ENCODE peak calls at places on chromosomes 5 and 9, in four cellular contexts. One of them, this sample, is unnamed. For H3K36me3, the result is how much of the 10 kb centered on the place peaks cover.

GRCh38 chr5:147072591-147072990 is 162.2 kb upstream of the STK32A start:
- DNase-seq in breast epithelium: no peak
- DNase-seq in transverse colon: no peak
- DNase-seq in gastrocnemius medialis: no peak
- DNase-seq in this sample: no peak

GRCh38 chr5:145792840-145793239 is 42.3 kb downstream of the PRELID2 start:
- DNase-seq in gastrocnemius medialis: no peak
- DNase-seq in transverse colon: no peak
- DNase-seq in breast epithelium: no peak
- DNase-seq in this sample: no peak

GRCh38 chr5:1322036-1322903 is 22.6 kb downstream of the CLPTM1L start:
- DNase-seq in gastrocnemius medialis: no peak
- DNase-seq in transverse colon: no peak
- DNase-seq in breast epithelium: peak
- DNase-seq in this sample: no peak

GRCh38 chr5:154513669-154514084 is 35.6 kb upstream of the HAND1 start:
- DNase-seq in transverse colon: no peak
- DNase-seq in gastrocnemius medialis: no peak
- DNase-seq in breast epithelium: no peak
- DNase-seq in this sample: no peak

GRCh38 chr5:72210913-72211670 is 103.8 kb downstream of the MAP1B start:
- DNase-seq in transverse colon: peak
- DNase-seq in breast epithelium: peak
- DNase-seq in gastrocnemius medialis: no peak
- DNase-seq in this sample: no peak

GRCh38 chr9:94610181-94610591 is 16.6 kb upstream of the FBP2 start:
- DNase-seq in breast epithelium: no peak
- DNase-seq in gastrocnemius medialis: no peak
- DNase-seq in transverse colon: no peak
- DNase-seq in this sample: no peak

GRCh38 chr5:57698785-57699184 is 216.2 kb upstream of the ACTBL2 start:
- DNase-seq in gastrocnemius medialis: no peak
- DNase-seq in breast epithelium: no peak
- DNase-seq in transverse colon: no peak
- DNase-seq in this sample: peak

GRCh38 chr5:127008300-127008975 is 21.9 kb downstream of the MARCHF3 start:
- DNase-seq in gastrocnemius medialis: peak
- DNase-seq in breast epithelium: no peak
- DNase-seq in transverse colon: no peak
- DNase-seq in this sample: no peak

GRCh38 chr9:19999491-20000057 is 210.7 kb upstream of the SLC24A2 start:
- DNase-seq in breast epithelium: no peak
- DNase-seq in gastrocnemius medialis: no peak
- DNase-seq in transverse colon: no peak
- DNase-seq in this sample: no peak

GRCh38 chr5:175590471-175590881 is 67.4 kb upstream of the HRH2 start:
- DNase-seq in breast epithelium: no peak
- DNase-seq in gastrocnemius medialis: no peak
- DNase-seq in transverse colon: no peak
- DNase-seq in this sample: peak

GRCh38 chr5:40399349-40399748 is 280.4 kb upstream of the PTGER4 start:
- DNase-seq in transverse colon: no peak
- DNase-seq in breast epithelium: no peak
- DNase-seq in gastrocnemius medialis: no peak
- DNase-seq in this sample: no peak

GRCh38 chr5:56305551-56305950 is 72.4 kb upstream of the ANKRD55 start:
- DNase-seq in transverse colon: no peak
- DNase-seq in gastrocnemius medialis: no peak
- DNase-seq in breast epithelium: no peak
- DNase-seq in this sample: no peak

GRCh38 chr5:180636403-180637075 is 12.9 kb downstream of the FLT4 start:
- DNase-seq in gastrocnemius medialis: no peak
- DNase-seq in breast epithelium: peak
- DNase-seq in transverse colon: no peak
- DNase-seq in this sample: no peak

GRCh38 chr9:15243086-15243485 is 63.9 kb downstream of the TTC39B start:
- DNase-seq in gastrocnemius medialis: no peak
- DNase-seq in transverse colon: no peak
- DNase-seq in breast epithelium: no peak
- DNase-seq in this sample: no peak

GRCh38 chr9:93686880-93687236 is 110.5 kb downstream of the PHF2 start:
- DNase-seq in gastrocnemius medialis: no peak
- DNase-seq in transverse colon: no peak
- DNase-seq in breast epithelium: peak
- DNase-seq in this sample: no peak

GRCh38 chr5:95731571-95732554 is 727 bp downstream of the RHOBTB3 start:
- DNase-seq in breast epithelium: no peak
- DNase-seq in gastrocnemius medialis: peak
- DNase-seq in transverse colon: peak
- DNase-seq in this sample: peak

GRCh38 chr9:129166962-129167557 is 11.0 kb downstream of the IER5L start:
- DNase-seq in gastrocnemius medialis: peak
- DNase-seq in transverse colon: peak
- DNase-seq in breast epithelium: peak
- DNase-seq in this sample: peak

GRCh38 chr9:111481885-111482636 is 2.1 kb downstream of the ECPAS start:
- DNase-seq in gastrocnemius medialis: peak
- DNase-seq in transverse colon: no peak
- DNase-seq in breast epithelium: no peak
- DNase-seq in this sample: peak

GRCh38 chr5:158456241-158456640 is 597.3 kb upstream of the CLINT1 start:
- DNase-seq in transverse colon: no peak
- DNase-seq in gastrocnemius medialis: no peak
- DNase-seq in breast epithelium: no peak
- DNase-seq in this sample: no peak

GRCh38 chr5:43649256-43649655 is 46.3 kb downstream of the NNT start:
- DNase-seq in breast epithelium: no peak
- DNase-seq in gastrocnemius medialis: no peak
- DNase-seq in transverse colon: no peak
- DNase-seq in this sample: no peak

GRCh38 chr5:111668713-111669112 is 88.3 kb downstream of the NREP start:
- DNase-seq in gastrocnemius medialis: no peak
- DNase-seq in breast epithelium: no peak
- DNase-seq in transverse colon: no peak
- DNase-seq in this sample: no peak

GRCh38 chr9:110835859-110836271 is 167.3 kb downstream of the MUSK start:
- DNase-seq in transverse colon: no peak
- DNase-seq in gastrocnemius medialis: no peak
- DNase-seq in breast epithelium: no peak
- DNase-seq in this sample: no peak

GRCh38 chr9:37337301-37337905 is 85.1 kb upstream of the GRHPR start:
- DNase-seq in gastrocnemius medialis: no peak
- DNase-seq in transverse colon: no peak
- DNase-seq in breast epithelium: no peak
- DNase-seq in this sample: no peak

GRCh38 chr9:94490465-94490864 is 64.4 kb upstream of the PCAT7 start:
- DNase-seq in breast epithelium: no peak
- DNase-seq in transverse colon: no peak
- DNase-seq in gastrocnemius medialis: no peak
- DNase-seq in this sample: peak

GRCh38 chr5:13704401-13704800 is 240.1 kb downstream of the DNAH5 start:
- DNase-seq in breast epithelium: no peak
- DNase-seq in transverse colon: no peak
- DNase-seq in gastrocnemius medialis: no peak
- DNase-seq in this sample: peak

GRCh38 chr5:1511651-1512540 is 11.9 kb downstream of the LPCAT1 start:
- DNase-seq in gastrocnemius medialis: peak
- DNase-seq in breast epithelium: no peak
- DNase-seq in transverse colon: peak
- DNase-seq in this sample: peak

GRCh38 chr5:32714836-32715235 is 3.7 kb downstream of the NPR3 start:
- DNase-seq in breast epithelium: no peak
- DNase-seq in transverse colon: no peak
- DNase-seq in gastrocnemius medialis: no peak
- DNase-seq in this sample: no peak

GRCh38 chr5:162227075-162227474 is 159.5 kb downstream of the GABRG2 start:
- DNase-seq in gastrocnemius medialis: no peak
- DNase-seq in transverse colon: no peak
- DNase-seq in breast epithelium: no peak
- DNase-seq in this sample: peak

GRCh38 chr5:111707624-111708165 is 49.3 kb downstream of the NREP start:
- DNase-seq in gastrocnemius medialis: no peak
- DNase-seq in breast epithelium: no peak
- DNase-seq in transverse colon: no peak
- DNase-seq in this sample: no peak

GRCh38 chr5:127746756-127747155 is 43.6 kb downstream of the CCDC192 start:
- DNase-seq in breast epithelium: no peak
- DNase-seq in transverse colon: no peak
- DNase-seq in gastrocnemius medialis: no peak
- DNase-seq in this sample: no peak

GRCh38 chr9:6818292-6818922 is 60.6 kb downstream of the KDM4C start:
- DNase-seq in gastrocnemius medialis: no peak
- DNase-seq in breast epithelium: no peak
- DNase-seq in transverse colon: no peak
- DNase-seq in this sample: peak

GRCh38 chr9:105129731-105130130 is 114.7 kb upstream of the SLC44A1 start:
- DNase-seq in gastrocnemius medialis: no peak
- DNase-seq in transverse colon: no peak
- DNase-seq in breast epithelium: no peak
- DNase-seq in this sample: no peak

DNA sequence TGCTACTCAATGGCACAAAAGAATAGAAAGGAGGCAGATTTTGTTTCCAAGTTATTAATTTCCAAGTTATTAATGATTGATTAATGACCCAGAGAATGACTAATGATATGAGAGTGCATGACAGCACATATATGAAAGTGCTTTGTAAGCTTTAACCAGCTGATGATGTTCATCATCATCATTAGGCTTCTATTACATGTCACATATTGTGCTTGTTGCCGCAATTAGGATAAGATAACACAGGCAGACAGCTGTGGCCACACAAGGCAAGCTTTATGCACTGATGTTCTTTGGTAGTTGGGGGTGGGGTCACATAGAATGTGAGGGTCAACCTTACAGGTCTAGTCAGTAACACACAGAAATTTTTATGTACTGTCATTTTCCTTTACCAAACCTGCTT is 219.7 kb downstream of the TRPM3 start:
- DNase-seq in breast epithelium: no peak
- DNase-seq in gastrocnemius medialis: no peak
- DNase-seq in transverse colon: no peak
- DNase-seq in this sample: no peak
- H3K36me3 ChIP-seq in breast epithelium: under half
- H3K36me3 ChIP-seq in gastrocnemius medialis: under half
- H3K36me3 ChIP-seq in transverse colon: under half
- H3K36me3 ChIP-seq in this sample: under half

GRCh38 chr9:101536938-101537337 is 3.3 kb downstream of the RNF20 start:
- DNase-seq in breast epithelium: no peak
- DNase-seq in gastrocnemius medialis: no peak
- DNase-seq in transverse colon: no peak
- DNase-seq in this sample: peak

GRCh38 chr9:101533334-101534187 is at the start of gene RNF20:
- DNase-seq in gastrocnemius medialis: peak
- DNase-seq in breast epithelium: peak
- DNase-seq in transverse colon: peak
- DNase-seq in this sample: peak

GRCh38 chr9:101540069-101540468 is 6.4 kb downstream of the RNF20 start:
- DNase-seq in breast epithelium: no peak
- DNase-seq in transverse colon: no peak
- DNase-seq in gastrocnemius medialis: no peak
- DNase-seq in this sample: no peak

DNA sequence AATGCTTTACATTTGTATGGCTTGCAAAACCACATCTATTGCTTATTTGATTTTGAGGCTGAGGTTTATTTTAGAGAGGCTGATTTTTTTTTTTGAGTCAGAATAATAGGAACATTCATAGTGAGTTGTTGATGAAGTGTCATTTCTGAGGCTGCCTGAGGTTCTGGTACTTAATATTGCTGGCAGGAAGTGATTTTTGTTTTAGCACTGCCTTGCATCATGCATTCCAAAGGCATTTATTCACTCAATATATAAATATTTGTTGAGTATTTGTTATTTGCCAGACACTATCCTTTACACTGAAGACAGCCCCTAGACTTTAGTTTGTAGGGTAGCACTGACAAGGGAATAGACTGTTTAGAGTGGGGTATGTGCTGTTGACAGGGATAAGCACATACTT is 2.7 kb downstream of the RNF20 start:
- DNase-seq in transverse colon: no peak
- DNase-seq in gastrocnemius medialis: no peak
- DNase-seq in breast epithelium: no peak
- DNase-seq in this sample: no peak
- H3K36me3 ChIP-seq in transverse colon: under half
- H3K36me3 ChIP-seq in gastrocnemius medialis: under half
- H3K36me3 ChIP-seq in breast epithelium: under half
- H3K36me3 ChIP-seq in this sample: under half

GRCh38 chr5:168570490-168571328 is 8.5 kb downstream of the PANK3 start:
- DNase-seq in breast epithelium: no peak
- DNase-seq in transverse colon: no peak
- DNase-seq in gastrocnemius medialis: no peak
- DNase-seq in this sample: no peak
- H3K36me3 ChIP-seq in breast epithelium: under half
- H3K36me3 ChIP-seq in transverse colon: under half
- H3K36me3 ChIP-seq in gastrocnemius medialis: under half
- H3K36me3 ChIP-seq in this sample: under half

GRCh38 chr5:307794-308579 is 13.5 kb upstream of the AHRR start:
- DNase-seq in transverse colon: no peak
- DNase-seq in breast epithelium: no peak
- DNase-seq in gastrocnemius medialis: no peak
- DNase-seq in this sample: no peak

GRCh38 chr5:307306-307705 is 14.2 kb upstream of the AHRR start:
- DNase-seq in transverse colon: no peak
- DNase-seq in breast epithelium: no peak
- DNase-seq in gastrocnemius medialis: no peak
- DNase-seq in this sample: no peak

GRCh38 chr5:310516-310915 is 11.0 kb upstream of the AHRR start:
- DNase-seq in transverse colon: no peak
- DNase-seq in gastrocnemius medialis: no peak
- DNase-seq in breast epithelium: no peak
- DNase-seq in this sample: no peak

GRCh38 chr5:310941-311434 is 10.5 kb upstream of the AHRR start:
- DNase-seq in transverse colon: no peak
- DNase-seq in breast epithelium: no peak
- DNase-seq in gastrocnemius medialis: no peak
- DNase-seq in this sample: no peak

GRCh38 chr5:308672-309271 is 12.7 kb upstream of the AHRR start:
- DNase-seq in gastrocnemius medialis: no peak
- DNase-seq in breast epithelium: no peak
- DNase-seq in transverse colon: no peak
- DNase-seq in this sample: no peak
- H3K36me3 ChIP-seq in gastrocnemius medialis: under half
- H3K36me3 ChIP-seq in breast epithelium: under half
- H3K36me3 ChIP-seq in transverse colon: under half
- H3K36me3 ChIP-seq in this sample: under half

GRCh38 chr9:131529597-131530545 is 1.2 kb downstream of the UCK1 start:
- DNase-seq in transverse colon: no peak
- DNase-seq in gastrocnemius medialis: no peak
- DNase-seq in breast epithelium: no peak
- DNase-seq in this sample: no peak
- H3K36me3 ChIP-seq in transverse colon: under half
- H3K36me3 ChIP-seq in gastrocnemius medialis: under half
- H3K36me3 ChIP-seq in breast epithelium: under half
- H3K36me3 ChIP-seq in this sample: under half